ENCODE peak calls at places on chromosomes 6 and 20, in seven cellular contexts. P, S, Z, J, C, M and H are unnamed samples.

GRCh38 chr6:13406781-13407180 is 78.4 kb upstream of the TBC1D7 start:
- DNase-seq in P (no peak), S (peak; percentile 53), Z (no peak), J (no peak), C (no peak), M (peak; percentile 16), H (no peak)

GRCh38 chr20:36238760-36239159 is 2.5 kb downstream of the AAR2 start:
- DNase-seq in P (no peak), S (no peak), Z (no peak), J (no peak), C (no peak), M (no peak), H (no peak)

GRCh38 chr6:26205161-26205624 is 118.0 kb downstream of the HFE start:
- DNase-seq in P (peak; percentile 64), S (peak; percentile 85), Z (peak; percentile 76), J (peak; percentile 91), C (peak; percentile 89), M (peak; percentile 57), H (no peak)

GRCh38 chr6:37657117-37657886 is 40.4 kb downstream of the MDGA1 start:
- DNase-seq in P (peak; percentile 48), S (no peak), Z (no peak), J (peak; percentile 44), C (no peak), M (peak; percentile 47), H (peak; percentile 80)

GRCh38 chr6:2221724-2222274 is 23.6 kb downstream of the GMDS start:
- DNase-seq in P (no peak), S (no peak), Z (no peak), J (no peak), C (no peak), M (no peak), H (peak; percentile 36)

GRCh38 chr6:127690092-127690491 is 113.1 kb downstream of the C6orf58 start:
- DNase-seq in P (no peak), S (no peak), Z (no peak), J (peak; percentile 28), C (no peak), M (peak; percentile 27), H (no peak)

GRCh38 chr6:52352239-52353008 is 9.5 kb upstream of the PAQR8 start:
- DNase-seq in P (peak; percentile 20), S (peak; percentile 30), Z (no peak), J (peak; percentile 98), C (peak; percentile 41), M (peak; percentile 82), H (peak; percentile 81)

GRCh38 chr20:38043512-38044300 is 10.2 kb downstream of the RPRD1B start:
- DNase-seq in P (no peak), S (no peak), Z (no peak), J (peak; percentile 85), C (no peak), M (no peak), H (peak; percentile 68)

GRCh38 chr20:52004720-52005119 is 186.9 kb downstream of the ZFP64 start:
- DNase-seq in P (no peak), S (no peak), Z (no peak), J (peak; percentile 72), C (no peak), M (no peak), H (no peak)

GRCh38 chr20:57600324-57601210 is 19.7 kb downstream of the ZBP1 start:
- DNase-seq in P (no peak), S (no peak), Z (no peak), J (no peak), C (no peak), M (no peak), H (no peak)

GRCh38 chr6:62285612-62286469 is at the start of gene KHDRBS2:
- DNase-seq in P (peak; percentile 81), S (peak; percentile 82), Z (peak; percentile 28), J (no peak), C (peak; percentile 83), M (no peak), H (no peak)

GRCh38 chr6:29035951-29036350 is 9.0 kb downstream of the OR2W1 start:
- DNase-seq in P (no peak), S (no peak), Z (no peak), J (no peak), C (no peak), M (no peak), H (no peak)

DNA sequence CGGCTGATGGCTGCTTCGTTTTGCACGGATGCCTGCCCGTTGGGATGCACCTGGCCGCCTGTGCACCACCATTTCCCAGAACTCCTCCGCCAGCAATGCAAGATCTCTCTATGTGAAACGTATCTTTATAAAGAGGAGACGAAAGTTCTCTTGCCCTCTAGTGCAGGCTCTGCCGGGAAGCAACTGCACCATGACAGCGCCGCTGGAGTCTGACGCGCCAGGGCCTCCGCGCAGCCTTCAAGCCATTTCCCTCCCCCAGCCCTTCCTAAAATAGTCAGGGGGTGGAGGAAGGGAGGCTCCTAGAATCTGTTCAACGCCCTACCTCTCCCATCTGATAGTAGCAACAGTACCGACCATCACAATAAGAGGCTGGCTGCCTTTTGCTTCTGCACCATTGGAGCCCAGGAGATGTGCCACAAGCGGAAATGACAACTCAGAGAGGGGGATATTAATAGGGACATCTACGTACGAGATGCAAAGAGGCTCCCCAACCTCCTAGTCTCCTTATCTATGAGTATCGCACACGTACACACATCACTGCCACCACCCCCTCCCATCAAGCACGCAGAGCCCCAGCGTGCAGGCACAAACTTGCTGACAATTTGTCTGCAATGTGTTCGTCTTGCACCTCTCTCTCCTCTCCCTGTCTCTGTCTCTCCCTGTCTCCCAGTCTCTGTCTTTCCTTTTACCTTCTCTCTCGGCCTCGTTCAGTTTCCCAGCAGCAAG is 1.1 kb downstream of the SYNE1 start:
- DNase-seq in P (peak; percentile 12), S (peak; percentile 52), Z (peak; percentile 46), J (peak; percentile 51), C (no peak), M (no peak), H (no peak)
- TF ChIP-seq POLR2A in P (no peak), S (no peak), Z (no peak), J (no peak), C (no peak), M (no peak), H (peak; percentile 27)

DNA sequence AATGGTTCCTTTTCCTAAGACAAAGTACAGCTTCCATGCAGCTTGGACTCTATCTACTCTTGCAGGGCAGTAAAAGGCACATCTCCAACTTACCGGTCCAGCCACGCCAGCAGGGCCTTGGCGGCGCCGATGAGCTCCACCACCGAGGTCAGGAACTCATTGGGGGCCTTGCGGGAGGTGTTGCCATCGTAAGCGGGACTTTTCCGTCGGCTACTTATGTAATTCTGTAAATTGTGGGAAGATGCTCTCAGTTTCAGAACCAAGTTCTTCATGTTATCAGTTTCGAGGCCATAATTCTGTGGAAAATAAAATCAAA is 68.5 kb downstream of the CNKSR3 start:
- DNase-seq in P (no peak), S (no peak), Z (no peak), J (no peak), C (no peak), M (no peak), H (no peak)
- TF ChIP-seq POLR2A in P (no peak), S (no peak), Z (no peak), J (no peak), C (no peak), M (no peak), H (no peak)

GRCh38 chr6:154341876-154342275 is 14.7 kb downstream of the IPCEF1 start:
- DNase-seq in P (no peak), S (no peak), Z (no peak), J (peak; percentile 14), C (no peak), M (no peak), H (no peak)

GRCh38 chr6:154345811-154346210 is 10.8 kb downstream of the IPCEF1 start:
- DNase-seq in P (no peak), S (no peak), Z (no peak), J (no peak), C (no peak), M (no peak), H (no peak)

GRCh38 chr6:154341326-154341725 is 15.3 kb downstream of the IPCEF1 start:
- DNase-seq in P (no peak), S (no peak), Z (no peak), J (no peak), C (no peak), M (no peak), H (no peak)

GRCh38 chr6:154347981-154348380 is 8.6 kb downstream of the IPCEF1 start:
- DNase-seq in P (no peak), S (no peak), Z (no peak), J (peak; percentile 18), C (no peak), M (no peak), H (no peak)

GRCh38 chr6:154343473-154344308 is 12.9 kb downstream of the IPCEF1 start:
- DNase-seq in P (peak; percentile 75), S (peak; percentile 42), Z (peak; percentile 37), J (peak; percentile 16), C (peak; percentile 79), M (peak; percentile 24), H (no peak)
- TF ChIP-seq POLR2A in P (peak; percentile 35), S (no peak), Z (no peak), J (no peak), C (peak; percentile 42), M (no peak), H (no peak)

GRCh38 chr6:30744054-30744805 is at the start of gene IER3:
- DNase-seq in P (peak; percentile 93), S (peak; percentile 90), Z (peak; percentile 84), J (peak; percentile 95), C (peak; percentile 93), M (peak; percentile 96), H (peak; percentile 49)

GRCh38 chr6:30741789-30742315 is 635 bp downstream of the FLOT1 start:
- DNase-seq in P (no peak), S (no peak), Z (no peak), J (no peak), C (peak; percentile 26), M (no peak), H (no peak)

GRCh38 chr6:30742316-30743098 is at the start of gene FLOT1:
- DNase-seq in P (peak; percentile 99), S (peak; percentile 98), Z (peak; percentile 92), J (peak; percentile 93), C (peak; percentile 99), M (peak; percentile 94), H (peak; percentile 77)

GRCh38 chr6:30740993-30741784 is 1.3 kb downstream of the FLOT1 start:
- DNase-seq in P (no peak), S (no peak), Z (no peak), J (peak; percentile 45), C (no peak), M (no peak), H (no peak)

GRCh38 chr6:30743099-30744053 is 889 bp upstream of the FLOT1 start:
- DNase-seq in P (no peak), S (peak; percentile 45), Z (peak; percentile 37), J (peak; percentile 33), C (peak; percentile 47), M (no peak), H (no peak)
- TF ChIP-seq POLR2A in P (peak; percentile 22), S (no peak), Z (no peak), J (no peak), C (no peak), M (peak; percentile 96), H (peak; percentile 19)

GRCh38 chr6:131627724-131628682 is at the start of gene MED23:
- DNase-seq in P (peak; percentile 97), S (peak; percentile 95), Z (peak; percentile 87), J (peak; percentile 92), C (peak; percentile 97), M (peak; percentile 92), H (peak; percentile 50)
- TF ChIP-seq POLR2A in P (peak; percentile 85), S (no peak), Z (peak; percentile 57), J (peak; percentile 70), C (peak; percentile 75), M (no peak), H (peak; percentile 52)